ENCODE peak calls at places on chromosomes 6 and 20, in eight cellular contexts. U, G, H, J, X, E, I and K are unnamed samples.

GRCh38 chr20:24673678-24674570 is 204.5 kb downstream of the SYNDIG1 start:
- DNase-seq in H (no peak), E (no peak), X (peak), G (no peak), J (peak), I (no peak), U (no peak), K (no peak)

GRCh38 chr20:49918446-49918845 is 3.1 kb upstream of the SPATA2 start:
- DNase-seq in H (no peak), I (no peak), J (no peak), U (no peak), X (no peak), E (no peak), G (no peak), K (no peak)

GRCh38 chr6:111767752-111768430 is 105.4 kb downstream of the FYN start:
- DNase-seq in G (no peak), X (no peak), E (no peak), J (no peak), U (no peak), H (no peak), I (no peak), K (no peak)

GRCh38 chr20:23668477-23668951 is 20.3 kb downstream of the CST4 start:
- DNase-seq in E (no peak), X (peak), G (peak), H (no peak), I (no peak), J (peak), U (peak), K (no peak)

GRCh38 chr6:167915139-167915538 is 82.3 kb upstream of the KIF25 start:
- DNase-seq in G (no peak), X (no peak), E (no peak), H (no peak), J (no peak), U (no peak), I (no peak), K (no peak)

GRCh38 chr6:29005183-29005885 is at the start of gene ZNF311:
- DNase-seq in G (no peak), U (peak), H (no peak), I (no peak), J (no peak), X (peak), E (no peak), K (no peak)

GRCh38 chr20:47607208-47607613 is 105.5 kb downstream of the NCOA3 start:
- DNase-seq in E (no peak), G (no peak), U (peak), X (no peak), H (no peak), I (no peak), J (peak), K (no peak)

GRCh38 chr6:34476462-34476861 is 10.6 kb downstream of the PACSIN1 start:
- DNase-seq in G (no peak), J (no peak), U (no peak), H (no peak), I (no peak), E (no peak), X (no peak), K (no peak)

GRCh38 chr6:122476131-122476530 is 4.5 kb upstream of the SERINC1 start:
- DNase-seq in J (peak), U (peak), H (no peak), G (no peak), I (no peak), X (no peak), E (no peak), K (no peak)

GRCh38 chr6:137291441-137291840 is 72.3 kb upstream of the IFNGR1 start:
- DNase-seq in X (peak), I (no peak), H (no peak), U (peak), J (no peak), E (no peak), G (no peak), K (no peak)

GRCh38 chr6:134420638-134421181 is 102.8 kb upstream of the SGK1 start:
- DNase-seq in X (peak), E (no peak), U (peak), I (no peak), H (no peak), J (peak), G (no peak), K (no peak)

DNA sequence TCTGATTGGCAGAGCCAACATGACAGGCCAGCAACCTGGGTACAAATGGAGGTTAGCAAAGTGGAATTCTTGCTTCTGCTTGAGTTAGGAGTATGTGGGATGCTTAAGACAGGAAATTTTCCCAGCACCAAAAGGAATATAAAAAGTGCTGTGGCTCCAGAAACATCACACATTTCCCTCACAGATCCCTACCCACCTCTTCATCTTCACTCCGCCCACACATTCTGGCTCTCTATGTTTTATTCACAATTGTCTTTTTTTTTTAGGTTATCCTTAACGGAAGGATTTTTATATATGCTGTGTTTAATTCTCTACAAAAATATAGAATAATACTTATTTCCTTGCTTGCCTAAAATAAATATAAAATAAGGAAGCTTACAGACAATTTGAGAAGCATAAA is 563.3 kb upstream of the HS3ST5 start:
- DNase-seq in U (no peak), J (no peak), H (no peak), G (no peak), X (no peak), I (no peak), E (no peak), K (no peak)
- TF ChIP-seq CTCF in U (no peak), J (no peak), H (no peak), G (no peak), X (no peak), I (no peak), E (no peak), K (no peak)

GRCh38 chr6:79872303-79872702 is 75.0 kb downstream of the ELOVL4 start:
- DNase-seq in E (no peak), G (no peak), I (no peak), U (no peak), J (no peak), X (no peak), H (no peak), K (no peak)

GRCh38 chr6:79864421-79864820 is 82.9 kb downstream of the ELOVL4 start:
- DNase-seq in X (no peak), U (no peak), I (no peak), G (no peak), J (no peak), H (no peak), E (no peak), K (no peak)

GRCh38 chr6:79869600-79870084 is 77.7 kb downstream of the ELOVL4 start:
- DNase-seq in H (peak), I (peak), X (peak), G (peak), U (peak), E (peak), J (peak), K (peak)

GRCh38 chr6:79869184-79869583 is 78.2 kb downstream of the ELOVL4 start:
- DNase-seq in X (no peak), I (no peak), G (no peak), H (no peak), E (no peak), J (no peak), U (no peak), K (no peak)

GRCh38 chr6:79868098-79868722 is 79.1 kb downstream of the ELOVL4 start:
- DNase-seq in G (peak), X (peak), E (no peak), I (no peak), J (peak), H (no peak), U (peak), K (no peak)
- TF ChIP-seq CTCF in G (peak), X (peak), E (no peak), I (peak), J (peak), H (peak), U (peak), K (peak)

GRCh38 chr6:15063253-15063853 is 182.5 kb upstream of the JARID2 start:
- DNase-seq in I (no peak), J (no peak), U (peak), X (peak), E (no peak), G (no peak), H (no peak), K (no peak)

GRCh38 chr6:15061176-15061575 is 184.7 kb upstream of the JARID2 start:
- DNase-seq in X (no peak), E (no peak), U (no peak), H (no peak), G (no peak), J (no peak), I (no peak), K (no peak)

GRCh38 chr6:15062311-15063252 is 183.3 kb upstream of the JARID2 start:
- DNase-seq in G (no peak), X (peak), H (no peak), U (peak), J (peak), I (no peak), E (no peak), K (no peak)

GRCh38 chr6:15061908-15062307 is 184.0 kb upstream of the JARID2 start:
- DNase-seq in X (no peak), J (no peak), G (no peak), H (no peak), I (no peak), U (no peak), E (no peak), K (no peak)

DNA sequence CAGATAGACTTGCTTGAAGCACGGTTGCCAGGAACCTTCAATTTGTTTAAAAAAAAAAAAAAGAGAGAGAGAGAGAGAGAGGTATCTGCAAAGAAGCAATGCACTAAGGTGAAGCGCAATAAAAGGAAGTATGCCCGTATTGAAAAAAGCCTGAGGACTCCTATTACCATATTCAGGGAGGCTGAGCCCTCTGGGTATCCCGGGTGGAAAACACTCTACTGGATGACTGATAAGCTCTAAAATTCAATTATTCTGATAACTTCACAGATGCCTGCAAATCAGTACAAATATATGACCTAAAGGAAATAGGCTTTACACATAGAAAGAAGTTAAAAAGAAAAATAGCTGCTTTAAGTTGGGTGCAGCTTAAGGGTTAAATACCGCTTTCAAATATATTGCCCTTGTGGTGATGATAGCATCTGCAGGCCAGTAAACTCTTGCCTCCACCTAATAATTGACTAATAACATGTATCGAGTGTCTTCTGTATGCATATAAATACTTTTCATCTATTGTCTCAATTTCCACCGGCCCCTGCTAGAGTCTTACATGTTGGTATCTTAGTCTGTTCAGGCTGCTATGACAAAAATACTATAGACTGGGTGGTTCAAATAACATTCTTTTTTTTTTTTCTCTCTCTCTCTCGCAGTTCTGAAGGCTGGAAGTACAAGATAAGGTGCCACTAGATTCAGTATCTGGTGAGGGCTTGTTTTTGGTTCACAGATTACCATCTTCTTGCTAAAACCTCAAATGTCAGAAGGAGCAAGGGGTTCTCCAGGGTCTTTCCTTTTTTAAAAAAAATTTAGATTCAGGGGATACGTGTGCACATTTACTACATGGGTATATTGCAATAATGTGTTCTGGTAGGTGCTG is 187.4 kb upstream of the JARID2 start:
- DNase-seq in G (no peak), X (no peak), H (no peak), E (no peak), I (no peak), U (no peak), J (no peak), K (no peak)
- TF ChIP-seq CTCF in G (peak), X (no peak), H (no peak), E (no peak), I (no peak), U (no peak), J (peak), K (peak)

GRCh38 chr6:6583836-6584235 is 4.7 kb upstream of the LY86 start:
- DNase-seq in X (no peak), H (peak), G (no peak), E (no peak), U (no peak), J (no peak), I (no peak), K (no peak)

GRCh38 chr6:6582111-6582510 is 6.4 kb upstream of the LY86 start:
- DNase-seq in J (no peak), H (no peak), U (no peak), G (no peak), E (no peak), X (no peak), I (no peak), K (no peak)

GRCh38 chr6:6586167-6586566 is 2.4 kb upstream of the LY86 start:
- DNase-seq in J (no peak), I (no peak), U (no peak), H (no peak), G (no peak), E (no peak), X (no peak), K (no peak)

GRCh38 chr6:6585003-6585311 is 3.6 kb upstream of the LY86 start:
- DNase-seq in U (no peak), G (no peak), H (no peak), E (no peak), I (no peak), X (no peak), J (no peak), K (no peak)

DNA sequence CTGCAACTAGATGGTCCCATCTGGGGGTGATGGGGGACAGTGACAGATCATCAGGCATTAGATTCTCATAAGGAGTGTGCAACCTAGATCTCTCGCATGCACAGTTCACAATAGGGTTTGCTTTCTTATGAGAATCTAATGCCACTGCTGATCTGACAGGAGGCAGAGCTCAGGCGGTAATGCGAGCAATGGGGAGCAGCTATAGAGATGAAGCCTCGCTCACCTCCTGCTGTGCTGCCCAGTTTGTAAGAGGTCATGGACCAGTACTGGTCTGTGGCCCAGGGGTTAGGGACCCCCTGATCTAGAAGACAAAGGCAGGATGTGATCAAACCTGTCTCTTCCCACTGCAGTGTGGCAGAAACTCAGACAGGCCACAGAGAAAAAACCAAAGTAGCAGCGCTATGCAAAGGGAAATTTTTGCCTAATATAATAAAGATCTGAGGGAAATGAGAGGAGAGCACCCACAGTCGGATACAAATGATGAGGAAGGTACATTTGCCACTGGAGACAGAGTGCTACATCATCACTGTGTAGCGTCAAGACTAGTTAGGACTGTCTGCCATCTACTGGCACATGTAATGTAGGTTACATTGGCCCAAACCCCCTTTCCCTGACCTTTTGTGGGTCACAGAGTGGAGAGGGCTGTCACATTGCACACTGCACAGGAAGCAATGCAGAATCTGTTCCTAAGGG is 4.1 kb upstream of the LY86 start:
- DNase-seq in E (no peak), G (no peak), H (peak), J (no peak), I (no peak), U (no peak), X (no peak), K (no peak)
- TF ChIP-seq CTCF in E (no peak), G (no peak), H (peak), J (no peak), I (no peak), U (no peak), X (no peak), K (no peak)